ENCODE peak calls at places on chromosomes 13 and 19, in eight cellular contexts. L is AG04449, I is T1000, M is upper lobe of right lung, G is HFFc6, T is ovary, J is amygdala, W is NCI-H2029. U is an unnamed sample.

GRCh38 chr13:96091164-96091931 is 1.4 kb downstream of the HS6ST3 start:
- DNase-seq in L (no peak), I (no peak), M (peak; percentile 63), G (no peak), T (peak; percentile 20), J (peak; percentile 3), W (no peak), U (peak; percentile 20)

GRCh38 chr13:109727251-109727650 is 59.1 kb downstream of the IRS2 start:
- DNase-seq in L (no peak), I (no peak), M (no peak), G (no peak), T (no peak), J (no peak), W (no peak), U (no peak)

GRCh38 chr13:83150616-83151307 is 731.5 kb downstream of the SLITRK1 start:
- DNase-seq in L (no peak), I (no peak), M (no peak), G (no peak), T (no peak), J (no peak), W (no peak), U (no peak)

GRCh38 chr13:20349564-20350379 is 117.7 kb upstream of the GJB6 start:
- DNase-seq in L (no peak), I (no peak), M (no peak), G (no peak), T (no peak), J (no peak), W (no peak), U (no peak)

GRCh38 chr19:47019431-47020041 is at the start of gene NPAS1:
- DNase-seq in L (no peak), I (no peak), M (no peak), G (no peak), T (no peak), J (no peak), W (no peak), U (no peak)

GRCh38 chr19:51005248-51005647 is 3.8 kb upstream of the KLK8 start:
- DNase-seq in L (no peak), I (no peak), M (no peak), G (no peak), T (no peak), J (no peak), W (no peak), U (no peak)

GRCh38 chr13:29379281-29379680 is 216.2 kb downstream of the SLC7A1 start:
- DNase-seq in L (no peak), I (no peak), M (no peak), G (no peak), T (no peak), J (no peak), W (no peak), U (no peak)

GRCh38 chr19:22532388-22533310 is 101.5 kb upstream of the ZNF492 start:
- DNase-seq in L (no peak), I (no peak), M (peak; percentile 81), G (no peak), T (peak; percentile 98), J (peak; percentile 20), W (no peak), U (no peak)

GRCh38 chr19:43776285-43776684 is 4.5 kb downstream of the KCNN4 start:
- DNase-seq in L (no peak), I (no peak), M (no peak), G (no peak), T (no peak), J (no peak), W (no peak), U (no peak)

GRCh38 chr13:87498681-87499080 is 172.5 kb upstream of the SLITRK5 start:
- DNase-seq in L (no peak), I (no peak), M (no peak), G (no peak), T (no peak), J (no peak), W (no peak), U (peak; percentile 35)

GRCh38 chr19:10219678-10220077 is 11.5 kb downstream of the S1PR2 start:
- DNase-seq in L (no peak), I (peak; percentile 11), M (no peak), G (no peak), T (no peak), J (no peak), W (peak; percentile 77), U (no peak)

GRCh38 chr13:113211774-113212173 is 2.4 kb downstream of the CUL4A start:
- DNase-seq in L (no peak), I (no peak), M (no peak), G (no peak), T (no peak), J (no peak), W (no peak), U (no peak)

GRCh38 chr19:29263305-29264080 is 50.5 kb upstream of the UQCRFS1 start:
- DNase-seq in L (no peak), I (no peak), M (no peak), G (peak; percentile 37), T (peak; percentile 23), J (no peak), W (no peak), U (peak; percentile 62)

GRCh38 chr19:31068268-31068667 is 281.0 kb downstream of the TSHZ3 start:
- DNase-seq in L (no peak), I (no peak), M (no peak), G (no peak), T (no peak), J (no peak), W (no peak), U (no peak)

GRCh38 chr19:3987619-3988371 is 2.5 kb upstream of the EEF2 start:
- DNase-seq in L (no peak), I (peak; percentile 76), M (peak; percentile 94), G (peak; percentile 65), T (peak; percentile 87), J (peak; percentile 54), W (peak; percentile 87), U (peak; percentile 84)

GRCh38 chr13:20119960-20120359 is 40.9 kb downstream of the GJA3 start:
- DNase-seq in L (no peak), I (no peak), M (no peak), G (no peak), T (no peak), J (no peak), W (no peak), U (no peak)

GRCh38 chr13:99371956-99372355 is 64.8 kb upstream of the GPR183 start:
- DNase-seq in L (no peak), I (no peak), M (no peak), G (no peak), T (no peak), J (no peak), W (no peak), U (no peak)

GRCh38 chr13:28655566-28655965 is 3.4 kb upstream of the POMP start:
- DNase-seq in L (no peak), I (no peak), M (no peak), G (peak; percentile 66), T (no peak), J (no peak), W (no peak), U (no peak)

GRCh38 chr13:29817604-29818378 is 32.6 kb downstream of the UBL3 start:
- DNase-seq in L (no peak), I (no peak), M (no peak), G (peak; percentile 35), T (no peak), J (no peak), W (no peak), U (no peak)

GRCh38 chr19:41320185-41320518 is 10.2 kb downstream of the CCDC97 start:
- DNase-seq in L (no peak), I (no peak), M (no peak), G (no peak), T (no peak), J (no peak), W (no peak), U (no peak)

GRCh38 chr13:29039212-29039611 is 219.1 kb downstream of the MTUS2 start:
- DNase-seq in L (no peak), I (no peak), M (no peak), G (no peak), T (no peak), J (no peak), W (no peak), U (no peak)

GRCh38 chr13:90238433-90238832 is 1109.1 kb upstream of the MIR17HG start:
- DNase-seq in L (no peak), I (peak; percentile 1), M (no peak), G (no peak), T (no peak), J (no peak), W (no peak), U (no peak)

GRCh38 chr19:10450853-10451609 is 30.7 kb downstream of the PDE4A start:
- DNase-seq in L (no peak), I (no peak), M (no peak), G (no peak), T (no peak), J (no peak), W (no peak), U (no peak)

GRCh38 chr19:29489182-29489951 is 36.4 kb upstream of the VSTM2B start:
- DNase-seq in L (no peak), I (no peak), M (peak; percentile 31), G (no peak), T (no peak), J (no peak), W (no peak), U (no peak)

GRCh38 chr19:42166336-42166735 is 34.1 kb upstream of the POU2F2 start:
- DNase-seq in L (no peak), I (no peak), M (no peak), G (no peak), T (no peak), J (no peak), W (no peak), U (no peak)

GRCh38 chr13:33721719-33722118 is 96.2 kb upstream of the RFC3 start:
- DNase-seq in L (no peak), I (no peak), M (no peak), G (peak; percentile 71), T (no peak), J (no peak), W (no peak), U (no peak)